ENCODE peak calls at places on chromosomes 3 and 15, in nine cellular contexts. N, F, U, Y, T, D, S, P and R are unnamed samples.

GRCh38 chr15:67201136-67201535 is 53.3 kb downstream of the AAGAB start:
- DNase-seq in F (no peak), U (no peak), S (no peak), Y (no peak), D (no peak), P (no peak), N (no peak), T (no peak), R (no peak)

GRCh38 chr3:6799264-6799915 is 61.5 kb upstream of the GRM7 start:
- DNase-seq in F (peak), N (no peak), T (peak), Y (peak), D (peak), U (no peak), S (peak), P (peak), R (no peak)

GRCh38 chr3:150180349-150180748 is 209.7 kb upstream of the PFN2 start:
- DNase-seq in S (no peak), U (no peak), F (no peak), N (no peak), P (peak), D (no peak), Y (no peak), T (peak), R (no peak)

GRCh38 chr3:80771085-80771484 is 990.4 kb downstream of the GBE1 start:
- DNase-seq in D (no peak), T (peak), N (no peak), Y (no peak), S (no peak), U (no peak), P (no peak), F (peak), R (no peak)

GRCh38 chr15:23467110-23467600 is 20.1 kb upstream of the GOLGA6L2 start:
- DNase-seq in T (peak), Y (no peak), D (no peak), P (peak), F (no peak), S (no peak), U (no peak), N (no peak), R (no peak)

GRCh38 chr3:193978446-193978845 is 157.5 kb upstream of the HES1 start:
- DNase-seq in S (no peak), F (no peak), Y (no peak), P (no peak), N (no peak), T (no peak), U (no peak), D (no peak), R (no peak)

GRCh38 chr3:84318273-84318809 is 640.4 kb upstream of the CADM2 start:
- DNase-seq in N (no peak), S (no peak), D (no peak), P (no peak), F (no peak), T (peak), Y (no peak), U (no peak), R (no peak)

GRCh38 chr3:4825572-4826236 is 153.5 kb upstream of the BHLHE40 start:
- DNase-seq in S (peak), T (peak), Y (peak), N (no peak), F (peak), U (no peak), D (peak), P (no peak), R (peak)

GRCh38 chr3:20575153-20575552 is 389.1 kb upstream of the SGO1 start:
- DNase-seq in P (no peak), T (no peak), F (no peak), S (no peak), U (no peak), Y (no peak), N (no peak), D (no peak), R (no peak)

GRCh38 chr3:49609815-49610214 is 55.5 kb downstream of the BSN start:
- DNase-seq in S (no peak), T (no peak), P (no peak), U (no peak), Y (peak), D (no peak), F (no peak), N (no peak), R (no peak)

DNA sequence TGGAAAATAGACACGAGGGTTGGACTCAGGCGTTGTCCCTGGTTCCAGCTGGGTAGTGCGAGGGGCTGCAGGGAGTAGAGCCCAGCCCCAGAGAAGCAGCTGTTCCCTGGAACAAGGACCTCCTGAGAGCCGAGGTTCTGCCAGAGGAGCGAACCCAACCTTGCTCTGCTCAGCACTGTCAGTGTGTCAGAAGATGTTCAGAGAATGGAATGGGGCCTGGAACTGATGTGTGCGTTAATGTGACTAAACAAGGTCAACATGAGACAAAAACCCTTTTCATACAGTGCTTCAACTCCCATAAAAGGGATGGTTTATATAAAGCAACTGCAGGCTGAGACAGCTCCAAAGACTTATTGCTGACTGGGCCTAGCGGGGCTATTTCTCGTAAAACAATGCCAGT is 35.5 kb upstream of the HACD2 start:
- DNase-seq in N (peak), D (no peak), T (no peak), Y (no peak), F (peak), S (no peak), P (no peak), U (peak), R (no peak)
- H3K4me3 ChIP-seq in N (peak), D (no peak), T (no peak), Y (no peak), F (no peak), S (peak), P (no peak), U (peak), R (no peak)

DNA sequence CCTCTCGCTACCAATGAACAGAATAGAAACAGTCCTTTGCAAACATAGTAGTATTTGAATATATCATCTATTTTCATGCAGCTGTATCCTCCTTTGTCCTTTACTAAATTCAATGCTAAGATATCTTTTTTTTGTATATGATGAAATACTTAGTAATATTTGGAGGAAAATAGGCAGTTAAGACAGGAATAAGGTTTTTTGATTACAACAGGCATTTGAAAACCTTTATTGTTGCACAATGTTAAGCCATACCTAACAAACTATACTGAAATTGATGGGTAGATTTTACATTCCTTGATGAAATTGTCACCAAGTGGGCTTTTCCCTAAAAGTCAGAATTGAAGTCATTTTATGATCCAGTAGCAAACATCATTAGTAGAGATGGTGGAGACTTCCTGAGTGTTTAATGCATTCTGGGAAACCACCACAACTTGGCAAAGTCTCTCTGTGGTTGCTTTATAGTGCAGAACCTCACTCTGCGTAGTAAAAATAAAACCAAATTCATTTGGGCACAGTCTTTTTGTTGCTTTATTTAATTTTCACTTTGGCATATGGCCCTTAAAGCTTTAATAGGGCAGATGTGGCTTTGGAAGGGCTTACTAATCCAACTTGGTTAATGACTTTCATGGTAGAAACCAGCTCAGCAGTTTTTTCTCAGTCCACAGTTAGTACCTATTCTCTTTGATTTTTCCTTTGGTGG is 216.1 kb downstream of the DIPK2A start:
- DNase-seq in Y (no peak), N (no peak), T (no peak), P (no peak), D (no peak), F (no peak), U (no peak), S (no peak), R (no peak)
- H3K27ac ChIP-seq in Y (no peak), N (no peak), T (no peak), P (no peak), D (no peak), F (no peak), U (no peak), S (no peak), R (no peak)

GRCh38 chr3:149081772-149082171 is 4.6 kb downstream of the HLTF start:
- DNase-seq in Y (no peak), T (no peak), U (no peak), F (no peak), D (no peak), N (no peak), P (no peak), S (no peak), R (no peak)

GRCh38 chr3:149086232-149086988 is at the start of gene HLTF:
- DNase-seq in P (peak), D (peak), N (peak), Y (peak), T (peak), U (peak), F (peak), S (peak), R (peak)

GRCh38 chr3:149089395-149089794 is 3.1 kb upstream of the HLTF start:
- DNase-seq in T (no peak), N (no peak), S (no peak), D (no peak), U (no peak), Y (no peak), P (no peak), F (no peak), R (no peak)

GRCh38 chr3:149087208-149087607 is 875 bp upstream of the HLTF start:
- DNase-seq in D (no peak), P (no peak), U (no peak), F (no peak), S (no peak), Y (no peak), N (no peak), T (no peak), R (no peak)

DNA sequence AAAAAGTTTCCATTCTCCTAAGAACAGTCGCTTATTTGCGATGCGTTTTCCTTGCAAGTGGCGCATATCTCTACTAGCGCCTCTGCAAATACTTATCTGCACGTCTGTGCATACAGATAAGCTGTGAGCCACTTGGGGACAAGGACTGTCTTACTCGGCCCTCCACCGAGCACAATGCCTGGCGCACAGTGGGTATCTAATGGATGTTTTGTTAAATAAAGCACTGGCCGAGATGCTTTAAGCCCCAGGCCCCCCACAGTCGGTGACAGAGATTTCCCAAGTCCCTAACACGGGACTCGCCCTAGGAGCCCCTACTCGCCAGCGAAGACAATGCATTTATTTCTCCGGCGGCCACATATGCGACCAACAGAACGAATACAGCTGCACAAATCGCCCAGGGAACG is 503 bp downstream of the HLTF start:
- DNase-seq in P (peak), U (no peak), Y (peak), T (peak), F (peak), S (peak), N (no peak), D (no peak), R (no peak)
- TF ChIP-seq CTCF in P (no peak), U (no peak), Y (no peak), T (no peak), F (no peak), S (no peak), N (no peak), D (no peak), R (no peak)

GRCh38 chr15:82045892-82046667 is at the start of gene MEX3B:
- DNase-seq in D (peak), N (peak), F (peak), S (peak), P (peak), T (peak), Y (peak), U (peak), R (peak)

GRCh38 chr15:82043726-82044372 is 2.0 kb downstream of the MEX3B start:
- DNase-seq in D (no peak), P (no peak), N (no peak), S (no peak), Y (no peak), U (no peak), F (no peak), T (no peak), R (no peak)

GRCh38 chr15:82045179-82045891 is 483 bp downstream of the MEX3B start:
- DNase-seq in S (peak), F (peak), U (no peak), D (no peak), P (peak), N (no peak), Y (peak), T (peak), R (peak)

GRCh38 chr15:82043130-82043673 is 2.6 kb downstream of the MEX3B start:
- DNase-seq in N (no peak), Y (no peak), T (no peak), S (no peak), U (peak), P (no peak), F (peak), D (no peak), R (no peak)

GRCh38 chr15:82044373-82045178 is 1.2 kb downstream of the MEX3B start:
- DNase-seq in T (peak), F (peak), U (peak), P (peak), S (peak), N (peak), Y (peak), D (no peak), R (peak)
- H3K4me3 ChIP-seq in T (peak), F (peak), U (peak), P (peak), S (peak), N (peak), Y (peak), D (peak), R (peak)

GRCh38 chr15:88623061-88623460 is 1.9 kb downstream of the AEN start:
- DNase-seq in Y (no peak), D (no peak), T (peak), S (no peak), N (no peak), F (no peak), U (no peak), P (peak), R (no peak)

GRCh38 chr15:88624156-88624970 is 3.2 kb downstream of the AEN start:
- DNase-seq in S (no peak), U (no peak), T (no peak), F (no peak), P (peak), D (no peak), Y (peak), N (no peak), R (no peak)

GRCh38 chr15:88622605-88622975 is 1.4 kb downstream of the AEN start:
- DNase-seq in S (no peak), U (no peak), F (no peak), Y (no peak), N (no peak), T (no peak), D (no peak), P (no peak), R (no peak)

GRCh38 chr15:88624971-88625290 is 3.8 kb downstream of the AEN start:
- DNase-seq in S (no peak), N (no peak), D (no peak), T (no peak), Y (no peak), P (no peak), U (no peak), F (no peak), R (no peak)

DNA sequence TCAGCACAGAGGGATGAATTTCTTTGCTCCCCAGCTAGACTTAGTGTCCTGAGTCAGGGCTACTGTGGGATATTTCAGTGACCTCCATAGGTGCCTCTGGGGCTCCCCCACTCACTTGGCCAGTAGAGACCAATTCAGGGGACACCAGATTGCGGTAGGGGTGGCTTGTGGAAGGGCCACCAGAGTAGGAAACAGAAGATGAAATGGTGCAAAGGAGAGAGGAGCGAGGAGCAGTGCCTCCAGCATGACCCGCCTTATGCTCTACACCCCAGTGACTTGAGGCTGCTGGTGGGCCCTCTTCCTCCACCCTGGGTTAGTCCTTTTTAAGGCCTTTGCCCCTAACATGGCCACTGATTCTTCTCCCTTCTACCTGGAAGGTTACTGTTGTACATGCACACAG is 2.5 kb downstream of the AEN start:
- DNase-seq in F (no peak), P (no peak), U (no peak), D (no peak), S (no peak), N (no peak), Y (no peak), T (no peak), R (no peak)
- H3K27ac ChIP-seq in F (no peak), P (peak), U (peak), D (peak), S (peak), N (no peak), Y (no peak), T (peak), R (no peak)

GRCh38 chr3:53231532-53232511 is 24.0 kb downstream of the TKT start:
- DNase-seq in F (no peak), N (no peak), Y (no peak), U (no peak), S (no peak), D (no peak), T (no peak), P (no peak), R (peak)
- TF ChIP-seq CTCF in F (no peak), N (no peak), Y (no peak), U (no peak), S (no peak), D (no peak), T (no peak), P (peak), R (no peak)

DNA sequence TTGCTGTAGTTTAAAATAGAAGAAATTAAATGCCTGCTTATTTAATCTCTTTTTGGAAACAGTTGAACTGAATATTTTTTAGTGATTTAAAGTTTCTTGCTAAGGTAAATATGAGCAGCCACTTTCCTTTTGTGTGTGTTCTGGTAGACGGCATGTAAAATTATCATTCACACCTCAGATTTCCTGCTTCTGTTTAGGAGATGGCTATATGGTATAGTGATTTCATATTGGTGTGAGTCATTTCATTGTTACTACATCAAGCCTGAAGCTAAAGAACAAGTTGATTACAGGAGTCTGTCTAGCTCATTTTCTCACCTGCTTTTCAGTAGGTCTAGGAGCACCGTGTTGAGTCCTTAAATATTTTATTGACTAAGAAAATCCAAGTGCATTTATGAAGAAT is 2.2 kb downstream of the LRCH3 start:
- DNase-seq in N (no peak), T (no peak), U (no peak), P (peak), F (no peak), Y (no peak), D (no peak), S (no peak), R (no peak)
- H3K4me3 ChIP-seq in N (no peak), T (no peak), U (no peak), P (no peak), F (no peak), Y (peak), D (no peak), S (no peak), R (no peak)